ENCODE peak calls at places on chromosomes 13 and 19, in eight cellular contexts. One of them, this sample, is unnamed.

GRCh38 chr19:52307275-52307674 is 10.3 kb downstream of the ZNF480 start:
- DNase-seq in heart left ventricle: no peak
- DNase-seq in kidney epithelial cell: no peak
- DNase-seq in thyroid gland: no peak
- DNase-seq in mammary epithelial cell: peak
- DNase-seq in AG09319: no peak
- DNase-seq in AG10803: peak
- DNase-seq in Peyer's patch: no peak
- DNase-seq in this sample: no peak

GRCh38 chr13:48656621-48657020 is 2.9 kb downstream of the CYSLTR2 start:
- DNase-seq in heart left ventricle: no peak
- DNase-seq in kidney epithelial cell: no peak
- DNase-seq in thyroid gland: no peak
- DNase-seq in mammary epithelial cell: no peak
- DNase-seq in AG09319: no peak
- DNase-seq in AG10803: no peak
- DNase-seq in Peyer's patch: no peak
- DNase-seq in this sample: no peak

GRCh38 chr13:61350351-61350750 is 65.3 kb downstream of the PCDH20 start:
- DNase-seq in heart left ventricle: no peak
- DNase-seq in kidney epithelial cell: peak
- DNase-seq in thyroid gland: no peak
- DNase-seq in mammary epithelial cell: no peak
- DNase-seq in AG09319: no peak
- DNase-seq in AG10803: no peak
- DNase-seq in Peyer's patch: no peak
- DNase-seq in this sample: no peak

GRCh38 chr19:3183721-3184641 is 1.7 kb upstream of the NCLN start:
- DNase-seq in heart left ventricle: no peak
- DNase-seq in kidney epithelial cell: no peak
- DNase-seq in thyroid gland: no peak
- DNase-seq in mammary epithelial cell: no peak
- DNase-seq in AG09319: no peak
- DNase-seq in AG10803: no peak
- DNase-seq in Peyer's patch: no peak
- DNase-seq in this sample: no peak

GRCh38 chr13:20412761-20413355 is 112.8 kb downstream of the CRYL1 start:
- DNase-seq in heart left ventricle: no peak
- DNase-seq in kidney epithelial cell: no peak
- DNase-seq in thyroid gland: no peak
- DNase-seq in mammary epithelial cell: no peak
- DNase-seq in AG09319: no peak
- DNase-seq in AG10803: no peak
- DNase-seq in Peyer's patch: no peak
- DNase-seq in this sample: no peak

GRCh38 chr13:43444085-43444484 is 342.7 kb downstream of the ENOX1 start:
- DNase-seq in heart left ventricle: no peak
- DNase-seq in kidney epithelial cell: no peak
- DNase-seq in thyroid gland: no peak
- DNase-seq in mammary epithelial cell: no peak
- DNase-seq in AG09319: no peak
- DNase-seq in AG10803: no peak
- DNase-seq in Peyer's patch: no peak
- DNase-seq in this sample: no peak

GRCh38 chr19:45471116-45471865 is 3.5 kb downstream of the FOSB start:
- DNase-seq in heart left ventricle: no peak
- DNase-seq in kidney epithelial cell: no peak
- DNase-seq in thyroid gland: no peak
- DNase-seq in mammary epithelial cell: no peak
- DNase-seq in AG09319: peak
- DNase-seq in AG10803: peak
- DNase-seq in Peyer's patch: no peak
- DNase-seq in this sample: no peak

GRCh38 chr19:48638831-48639381 is 1.7 kb upstream of the DBP start:
- DNase-seq in heart left ventricle: no peak
- DNase-seq in kidney epithelial cell: no peak
- DNase-seq in thyroid gland: peak
- DNase-seq in mammary epithelial cell: no peak
- DNase-seq in AG09319: no peak
- DNase-seq in AG10803: no peak
- DNase-seq in Peyer's patch: no peak
- DNase-seq in this sample: no peak

GRCh38 chr13:31012285-31013024 is 80.0 kb downstream of the TEX26 start:
- DNase-seq in heart left ventricle: no peak
- DNase-seq in kidney epithelial cell: no peak
- DNase-seq in thyroid gland: no peak
- DNase-seq in mammary epithelial cell: no peak
- DNase-seq in AG09319: no peak
- DNase-seq in AG10803: peak
- DNase-seq in Peyer's patch: no peak
- DNase-seq in this sample: peak

GRCh38 chr13:90545070-90545840 is 802.2 kb upstream of the MIR17HG start:
- DNase-seq in heart left ventricle: no peak
- DNase-seq in kidney epithelial cell: no peak
- DNase-seq in thyroid gland: no peak
- DNase-seq in mammary epithelial cell: peak
- DNase-seq in AG09319: no peak
- DNase-seq in AG10803: no peak
- DNase-seq in Peyer's patch: no peak
- DNase-seq in this sample: no peak

GRCh38 chr19:584240-585001 is 5.3 kb upstream of the HCN2 start:
- DNase-seq in heart left ventricle: peak
- DNase-seq in kidney epithelial cell: no peak
- DNase-seq in thyroid gland: no peak
- DNase-seq in mammary epithelial cell: no peak
- DNase-seq in AG09319: no peak
- DNase-seq in AG10803: no peak
- DNase-seq in Peyer's patch: peak
- DNase-seq in this sample: no peak

GRCh38 chr13:50693755-50694154 is 149.7 kb downstream of the DLEU7 start:
- DNase-seq in heart left ventricle: peak
- DNase-seq in kidney epithelial cell: no peak
- DNase-seq in thyroid gland: peak
- DNase-seq in mammary epithelial cell: no peak
- DNase-seq in AG09319: no peak
- DNase-seq in AG10803: peak
- DNase-seq in Peyer's patch: no peak
- DNase-seq in this sample: no peak

GRCh38 chr13:94858856-94859811 is 146.8 kb upstream of the SOX21 start:
- DNase-seq in heart left ventricle: peak
- DNase-seq in kidney epithelial cell: no peak
- DNase-seq in thyroid gland: peak
- DNase-seq in mammary epithelial cell: no peak
- DNase-seq in AG09319: no peak
- DNase-seq in AG10803: peak
- DNase-seq in Peyer's patch: peak
- DNase-seq in this sample: no peak

GRCh38 chr19:54633401-54633800 is 3.1 kb downstream of the LILRB1 start:
- DNase-seq in heart left ventricle: no peak
- DNase-seq in kidney epithelial cell: no peak
- DNase-seq in thyroid gland: no peak
- DNase-seq in mammary epithelial cell: no peak
- DNase-seq in AG09319: no peak
- DNase-seq in AG10803: no peak
- DNase-seq in Peyer's patch: no peak
- DNase-seq in this sample: no peak

GRCh38 chr19:19098703-19099632 is 35.2 kb downstream of the SLC25A42 start:
- DNase-seq in heart left ventricle: no peak
- DNase-seq in kidney epithelial cell: no peak
- DNase-seq in thyroid gland: peak
- DNase-seq in mammary epithelial cell: no peak
- DNase-seq in AG09319: no peak
- DNase-seq in AG10803: no peak
- DNase-seq in Peyer's patch: peak
- DNase-seq in this sample: no peak

GRCh38 chr19:5281588-5281987 is 59.0 kb downstream of the PTPRS start:
- DNase-seq in heart left ventricle: peak
- DNase-seq in kidney epithelial cell: no peak
- DNase-seq in thyroid gland: peak
- DNase-seq in mammary epithelial cell: no peak
- DNase-seq in AG09319: peak
- DNase-seq in AG10803: peak
- DNase-seq in Peyer's patch: peak
- DNase-seq in this sample: no peak

GRCh38 chr13:94061316-94061715 is 418.2 kb downstream of the DCT start:
- DNase-seq in heart left ventricle: no peak
- DNase-seq in kidney epithelial cell: no peak
- DNase-seq in thyroid gland: no peak
- DNase-seq in mammary epithelial cell: no peak
- DNase-seq in AG09319: peak
- DNase-seq in AG10803: peak
- DNase-seq in Peyer's patch: no peak
- DNase-seq in this sample: peak

GRCh38 chr13:45224181-45224580 is 23.3 kb upstream of the KCTD4 start:
- DNase-seq in heart left ventricle: no peak
- DNase-seq in kidney epithelial cell: no peak
- DNase-seq in thyroid gland: no peak
- DNase-seq in mammary epithelial cell: peak
- DNase-seq in AG09319: no peak
- DNase-seq in AG10803: peak
- DNase-seq in Peyer's patch: no peak
- DNase-seq in this sample: peak

GRCh38 chr19:47713046-47714021 is at the start of gene EHD2:
- DNase-seq in heart left ventricle: peak
- DNase-seq in kidney epithelial cell: no peak
- DNase-seq in thyroid gland: peak
- DNase-seq in mammary epithelial cell: peak
- DNase-seq in AG09319: peak
- DNase-seq in AG10803: peak
- DNase-seq in Peyer's patch: peak
- DNase-seq in this sample: peak

GRCh38 chr13:26585136-26585535 is 27.7 kb downstream of the WASF3 start:
- DNase-seq in heart left ventricle: no peak
- DNase-seq in kidney epithelial cell: no peak
- DNase-seq in thyroid gland: no peak
- DNase-seq in mammary epithelial cell: no peak
- DNase-seq in AG09319: no peak
- DNase-seq in AG10803: peak
- DNase-seq in Peyer's patch: no peak
- DNase-seq in this sample: peak

GRCh38 chr19:11381535-11382369 is 2.4 kb downstream of the EPOR start:
- DNase-seq in heart left ventricle: peak
- DNase-seq in kidney epithelial cell: no peak
- DNase-seq in thyroid gland: no peak
- DNase-seq in mammary epithelial cell: peak
- DNase-seq in AG09319: no peak
- DNase-seq in AG10803: peak
- DNase-seq in Peyer's patch: peak
- DNase-seq in this sample: peak

GRCh38 chr19:38392707-38393308 is 4.3 kb downstream of the SPRED3 start:
- DNase-seq in heart left ventricle: no peak
- DNase-seq in kidney epithelial cell: no peak
- DNase-seq in thyroid gland: no peak
- DNase-seq in mammary epithelial cell: peak
- DNase-seq in AG09319: no peak
- DNase-seq in AG10803: no peak
- DNase-seq in Peyer's patch: peak
- DNase-seq in this sample: peak

GRCh38 chr19:43351998-43352746 is 1.3 kb upstream of the CD177 start:
- DNase-seq in heart left ventricle: no peak
- DNase-seq in kidney epithelial cell: no peak
- DNase-seq in thyroid gland: no peak
- DNase-seq in mammary epithelial cell: no peak
- DNase-seq in AG09319: no peak
- DNase-seq in AG10803: no peak
- DNase-seq in Peyer's patch: no peak
- DNase-seq in this sample: no peak

GRCh38 chr19:45340232-45340898 is at the start of gene KLC3:
- DNase-seq in heart left ventricle: no peak
- DNase-seq in kidney epithelial cell: no peak
- DNase-seq in thyroid gland: peak
- DNase-seq in mammary epithelial cell: peak
- DNase-seq in AG09319: no peak
- DNase-seq in AG10803: no peak
- DNase-seq in Peyer's patch: peak
- DNase-seq in this sample: no peak

GRCh38 chr13:36915891-36916640 is 4.0 kb downstream of the SMAD9 start:
- DNase-seq in heart left ventricle: no peak
- DNase-seq in kidney epithelial cell: no peak
- DNase-seq in thyroid gland: no peak
- DNase-seq in mammary epithelial cell: no peak
- DNase-seq in AG09319: no peak
- DNase-seq in AG10803: no peak
- DNase-seq in Peyer's patch: no peak
- DNase-seq in this sample: no peak
- TF ChIP-seq CTCF in heart left ventricle: no peak
- TF ChIP-seq CTCF in kidney epithelial cell: no peak
- TF ChIP-seq CTCF in thyroid gland: no peak
- TF ChIP-seq CTCF in mammary epithelial cell: no peak
- TF ChIP-seq CTCF in AG09319: no peak
- TF ChIP-seq CTCF in AG10803: no peak
- TF ChIP-seq CTCF in Peyer's patch: no peak
- TF ChIP-seq CTCF in this sample: no peak

GRCh38 chr13:91567485-91568207 is 169.2 kb downstream of the GPC5 start:
- DNase-seq in heart left ventricle: no peak
- DNase-seq in kidney epithelial cell: no peak
- DNase-seq in thyroid gland: no peak
- DNase-seq in mammary epithelial cell: no peak
- DNase-seq in AG09319: no peak
- DNase-seq in AG10803: no peak
- DNase-seq in Peyer's patch: no peak
- DNase-seq in this sample: no peak
- TF ChIP-seq CTCF in heart left ventricle: no peak
- TF ChIP-seq CTCF in kidney epithelial cell: no peak
- TF ChIP-seq CTCF in thyroid gland: no peak
- TF ChIP-seq CTCF in mammary epithelial cell: no peak
- TF ChIP-seq CTCF in AG09319: no peak
- TF ChIP-seq CTCF in AG10803: no peak
- TF ChIP-seq CTCF in Peyer's patch: no peak
- TF ChIP-seq CTCF in this sample: no peak

GRCh38 chr19:6735181-6735891 is 2.0 kb downstream of the GPR108 start:
- DNase-seq in heart left ventricle: no peak
- DNase-seq in kidney epithelial cell: no peak
- DNase-seq in thyroid gland: no peak
- DNase-seq in mammary epithelial cell: no peak
- DNase-seq in AG09319: no peak
- DNase-seq in AG10803: no peak
- DNase-seq in Peyer's patch: no peak
- DNase-seq in this sample: no peak
- TF ChIP-seq CTCF in heart left ventricle: no peak
- TF ChIP-seq CTCF in kidney epithelial cell: no peak
- TF ChIP-seq CTCF in thyroid gland: no peak
- TF ChIP-seq CTCF in mammary epithelial cell: no peak
- TF ChIP-seq CTCF in AG09319: no peak
- TF ChIP-seq CTCF in AG10803: no peak
- TF ChIP-seq CTCF in Peyer's patch: no peak
- TF ChIP-seq CTCF in this sample: no peak

GRCh38 chr13:85970727-85971126 is 171.5 kb upstream of the SLITRK6 start:
- DNase-seq in heart left ventricle: no peak
- DNase-seq in kidney epithelial cell: no peak
- DNase-seq in thyroid gland: no peak
- DNase-seq in mammary epithelial cell: no peak
- DNase-seq in AG09319: no peak
- DNase-seq in AG10803: no peak
- DNase-seq in Peyer's patch: no peak
- DNase-seq in this sample: no peak
- TF ChIP-seq CTCF in heart left ventricle: no peak
- TF ChIP-seq CTCF in kidney epithelial cell: no peak
- TF ChIP-seq CTCF in thyroid gland: no peak
- TF ChIP-seq CTCF in mammary epithelial cell: peak
- TF ChIP-seq CTCF in AG09319: no peak
- TF ChIP-seq CTCF in AG10803: no peak
- TF ChIP-seq CTCF in Peyer's patch: no peak
- TF ChIP-seq CTCF in this sample: no peak

This sample was measured in HFFc6.